ENCODE peak calls at places on chromosome 12, in eight cellular contexts. J is NCI-H446; Z is activated CD4-positive, alpha-beta T cell treated with anti-CD3 and anti-CD28 coated beads for 1 hour; K is lower lobe of right lung; Q is GM23338; N is tibial artery; C is progenitor cell of endocrine pancreas; P is brain pericyte. O is an unnamed sample.

GRCh38 chr12:27462851-27463250 is 16.3 kb downstream of the SMCO2 start:
- DNase-seq in P (no peak), J (no peak), K (no peak), C (no peak), N (no peak), Z (no peak), Q (no peak), O (no peak)

GRCh38 chr12:124550123-124551089 is 17.0 kb downstream of the NCOR2 start:
- DNase-seq in N (no peak), J (peak; percentile 49), K (no peak), P (no peak), Z (no peak), Q (no peak), C (no peak), O (no peak)

GRCh38 chr12:123055281-123055766 is 74.8 kb downstream of the ARL6IP4 start:
- DNase-seq in P (no peak), Q (no peak), Z (no peak), K (no peak), N (no peak), C (no peak), J (peak; percentile 96), O (no peak)

GRCh38 chr12:116172224-116172849 is 105.2 kb downstream of the MED13L start:
- DNase-seq in N (no peak), J (no peak), K (no peak), P (no peak), Z (no peak), C (no peak), Q (no peak), O (no peak)

GRCh38 chr12:69501154-69501895 is 31.1 kb downstream of the FRS2 start:
- DNase-seq in Q (no peak), C (no peak), N (no peak), Z (no peak), J (no peak), P (no peak), K (no peak), O (no peak)

GRCh38 chr12:15037091-15037723 is 64.4 kb downstream of the PDE6H start:
- DNase-seq in J (no peak), C (no peak), N (no peak), P (no peak), Z (no peak), K (no peak), Q (no peak), O (no peak)

GRCh38 chr12:23888396-23889068 is 60.9 kb downstream of the SOX5 start:
- DNase-seq in Q (no peak), J (no peak), Z (no peak), K (no peak), N (no peak), C (no peak), P (no peak), O (no peak)

GRCh38 chr12:127143020-127143419 is 1124.0 kb upstream of the TMEM132C start:
- DNase-seq in Z (no peak), J (no peak), C (no peak), K (no peak), N (no peak), P (no peak), Q (peak; percentile 56), O (no peak)

GRCh38 chr12:92987846-92988621 is 58.9 kb upstream of the EEA1 start:
- DNase-seq in K (peak; percentile 57), N (peak; percentile 48), Z (no peak), J (no peak), P (no peak), C (no peak), Q (peak; percentile 16), O (peak; percentile 43)

GRCh38 chr12:123085730-123086487 is 65.0 kb downstream of the PITPNM2 start:
- DNase-seq in C (no peak), J (peak; percentile 34), N (no peak), Q (no peak), P (no peak), Z (no peak), K (no peak), O (peak; percentile 78)

GRCh38 chr12:121652767-121653497 is 16.5 kb downstream of the MORN3 start:
- DNase-seq in J (no peak), Z (no peak), P (no peak), N (peak; percentile 35), Q (peak; percentile 35), K (no peak), C (no peak), O (no peak)

GRCh38 chr12:110109037-110109836 is 14.9 kb upstream of the IFT81 start:
- DNase-seq in C (no peak), Q (peak; percentile 49), N (peak; percentile 96), J (no peak), P (peak; percentile 87), K (peak; percentile 73), Z (no peak), O (peak; percentile 78)

GRCh38 chr12:31588976-31589375 is 2.0 kb downstream of the DENND5B start:
- DNase-seq in C (no peak), K (no peak), Q (no peak), Z (no peak), J (no peak), N (no peak), P (no peak), O (no peak)

O was measured in Right ventricle myocardium superior.